ENCODE peak calls at places on chromosomes 6 and 20, in four cellular contexts. B is left cardiac atrium; K is heart left ventricle; N is CD8-positive, alpha-beta memory T cell. Z is an unnamed sample.

GRCh38 chr20:15068486-15068885 is 731.1 kb upstream of the FLRT3 start:
- DNase-seq in K (no peak), B (no peak), N (no peak), Z (no peak)

GRCh38 chr6:159414711-159415110 is 245.5 kb downstream of the FNDC1 start:
- DNase-seq in K (no peak), B (no peak), N (no peak), Z (no peak)

GRCh38 chr20:16748058-16748457 is at the start of gene OTOR:
- DNase-seq in B (no peak), K (no peak), N (no peak), Z (no peak)

GRCh38 chr6:146544783-146545182 is 1.1 kb downstream of the RAB32 start:
- DNase-seq in B (no peak), K (no peak), N (no peak), Z (no peak)

GRCh38 chr6:40918035-40918651 is 120.9 kb downstream of the UNC5CL start:
- DNase-seq in K (no peak), B (no peak), N (no peak), Z (no peak)

GRCh38 chr6:31216208-31216898 is 45.9 kb upstream of the POU5F1 start:
- DNase-seq in N (no peak), B (no peak), K (no peak), Z (no peak)

GRCh38 chr6:168314948-168315347 is 4.6 kb downstream of the DACT2 start:
- DNase-seq in K (no peak), N (no peak), B (no peak), Z (no peak)

GRCh38 chr6:152052061-152052460 is 244.6 kb downstream of the ESR1 start:
- DNase-seq in K (no peak), B (no peak), N (no peak), Z (no peak)

GRCh38 chr6:7157752-7158616 is 50.2 kb downstream of the RREB1 start:
- DNase-seq in K (no peak), N (no peak), B (no peak), Z (no peak)

GRCh38 chr20:881051-881820 is 34.9 kb downstream of the ANGPT4 start:
- DNase-seq in N (no peak), B (no peak), K (no peak), Z (no peak)

Z was measured in ovary.